ENCODE peak calls at places on chromosomes 11 and 22, in four cellular contexts. One of them, this sample, is unnamed.

GRCh38 chr11:43582837-43583462 is 97.6 kb upstream of the HSD17B12 start:
- DNase-seq in K562: no peak
- DNase-seq in H1: no peak
- DNase-seq in HepG2: no peak
- DNase-seq in this sample: no peak

GRCh38 chr11:112401036-112401769 is 140.5 kb upstream of the PLET1 start:
- DNase-seq in K562: no peak
- DNase-seq in H1: no peak
- DNase-seq in HepG2: no peak
- DNase-seq in this sample: no peak

GRCh38 chr11:1231396-1232327 is 8.8 kb downstream of the MUC5B start:
- DNase-seq in K562: peak
- DNase-seq in H1: no peak
- DNase-seq in HepG2: no peak
- DNase-seq in this sample: no peak

GRCh38 chr11:123063396-123064267 is 1.7 kb upstream of the HSPA8 start:
- DNase-seq in K562: no peak
- DNase-seq in H1: no peak
- DNase-seq in HepG2: peak
- DNase-seq in this sample: peak

GRCh38 chr11:69483696-69484426 is 2.4 kb downstream of the LINC01488 start:
- DNase-seq in K562: no peak
- DNase-seq in H1: no peak
- DNase-seq in HepG2: no peak
- DNase-seq in this sample: no peak

GRCh38 chr11:116418388-116419041 is 354.3 kb downstream of the BUD13 start:
- DNase-seq in K562: no peak
- DNase-seq in H1: no peak
- DNase-seq in HepG2: no peak
- DNase-seq in this sample: no peak

GRCh38 chr11:130418756-130419155 is 9.7 kb downstream of the ADAMTS8 start:
- DNase-seq in K562: no peak
- DNase-seq in H1: no peak
- DNase-seq in HepG2: no peak
- DNase-seq in this sample: no peak

GRCh38 chr11:86182976-86183584 is 61.5 kb upstream of the EED start:
- DNase-seq in K562: peak
- DNase-seq in H1: no peak
- DNase-seq in HepG2: no peak
- DNase-seq in this sample: peak

GRCh38 chr11:121031167-121031566 is 7.3 kb downstream of the TBCEL start:
- DNase-seq in K562: no peak
- DNase-seq in H1: no peak
- DNase-seq in HepG2: no peak
- DNase-seq in this sample: no peak

GRCh38 chr11:61725632-61726280 is 26.7 kb upstream of the MYRF start:
- DNase-seq in K562: no peak
- DNase-seq in H1: no peak
- DNase-seq in HepG2: no peak
- DNase-seq in this sample: no peak

GRCh38 chr11:110715541-110715940 is 3.3 kb upstream of the ARHGAP20 start:
- DNase-seq in K562: no peak
- DNase-seq in H1: no peak
- DNase-seq in HepG2: no peak
- DNase-seq in this sample: no peak

GRCh38 chr11:8011981-8012444 is 24.9 kb downstream of the EIF3F start:
- DNase-seq in K562: no peak
- DNase-seq in H1: no peak
- DNase-seq in HepG2: no peak
- DNase-seq in this sample: no peak

DNA sequence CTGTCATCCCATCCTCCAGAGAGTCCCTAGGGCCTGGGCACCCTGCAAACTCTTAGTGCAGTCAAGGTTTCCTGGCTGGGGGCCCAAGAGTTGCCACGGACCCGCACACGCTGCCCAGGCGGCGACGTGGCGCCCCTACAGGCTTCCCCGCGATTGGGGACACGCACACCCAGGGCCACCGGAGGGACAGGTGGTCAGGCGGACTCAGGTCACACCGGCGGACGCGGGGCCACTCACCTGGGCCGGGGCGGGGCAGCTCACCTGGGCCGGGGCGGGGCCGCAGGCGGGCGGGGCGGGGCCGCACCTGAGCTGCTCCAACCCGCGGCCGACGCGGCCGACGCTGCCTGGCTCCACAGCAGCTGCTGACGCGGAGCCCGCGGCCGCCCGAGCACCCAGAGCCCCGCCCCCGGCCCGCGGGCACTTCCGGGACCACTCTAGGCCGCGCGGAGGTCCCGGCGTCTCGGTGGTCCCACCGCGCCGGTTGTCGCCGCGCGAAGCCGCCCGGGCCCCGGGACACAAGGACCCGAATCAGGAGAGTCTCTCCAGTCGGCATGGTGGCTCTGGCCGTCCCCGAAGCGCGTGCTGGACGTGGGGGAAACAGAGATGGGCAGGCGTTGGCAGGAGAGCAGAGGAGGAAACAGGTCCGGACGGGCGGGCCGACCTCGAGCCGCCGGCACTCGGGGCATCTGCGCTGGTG is at the start of gene ZNF70:
- DNase-seq in K562: peak
- DNase-seq in H1: no peak
- DNase-seq in HepG2: peak
- DNase-seq in this sample: peak
- TF ChIP-seq RNF2 in K562: peak
- TF ChIP-seq RNF2 in H1: no peak
- TF ChIP-seq RNF2 in HepG2: peak
- TF ChIP-seq RNF2 in this sample: no peak

DNA sequence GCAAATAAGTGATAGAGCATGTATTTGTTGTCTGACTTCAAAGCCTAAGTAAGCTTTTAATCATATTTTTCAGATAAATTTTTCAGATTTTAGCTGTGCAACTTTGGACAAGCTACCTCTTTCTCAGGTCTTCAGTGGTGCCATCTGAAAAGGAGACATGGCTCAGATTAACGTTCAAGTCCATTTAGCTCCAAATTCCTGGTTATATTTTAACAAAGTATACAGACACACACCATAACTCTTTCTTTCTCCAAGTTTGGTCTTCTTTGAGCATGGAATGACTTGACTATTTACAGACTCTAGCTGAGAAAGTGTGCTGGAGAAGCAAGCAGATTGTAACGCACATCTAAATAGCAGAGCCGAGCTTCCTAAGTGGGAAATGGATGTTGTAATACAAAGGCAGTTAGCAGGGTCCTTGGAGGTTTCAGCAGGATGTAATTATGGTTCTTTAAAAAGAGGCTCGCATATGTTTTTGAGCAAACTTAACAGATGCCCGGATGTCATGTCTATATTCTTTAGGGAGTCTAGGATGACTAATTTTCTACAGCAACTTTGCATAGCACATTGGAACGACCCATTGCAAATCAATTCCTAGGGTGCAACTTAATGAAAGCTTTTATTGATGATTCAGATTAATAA is 128.1 kb upstream of the E2F8 start:
- DNase-seq in K562: no peak
- DNase-seq in H1: no peak
- DNase-seq in HepG2: no peak
- DNase-seq in this sample: no peak
- TF ChIP-seq MAX in K562: no peak
- TF ChIP-seq MAX in H1: no peak
- TF ChIP-seq MAX in HepG2: no peak
- TF ChIP-seq MAX in this sample: no peak

DNA sequence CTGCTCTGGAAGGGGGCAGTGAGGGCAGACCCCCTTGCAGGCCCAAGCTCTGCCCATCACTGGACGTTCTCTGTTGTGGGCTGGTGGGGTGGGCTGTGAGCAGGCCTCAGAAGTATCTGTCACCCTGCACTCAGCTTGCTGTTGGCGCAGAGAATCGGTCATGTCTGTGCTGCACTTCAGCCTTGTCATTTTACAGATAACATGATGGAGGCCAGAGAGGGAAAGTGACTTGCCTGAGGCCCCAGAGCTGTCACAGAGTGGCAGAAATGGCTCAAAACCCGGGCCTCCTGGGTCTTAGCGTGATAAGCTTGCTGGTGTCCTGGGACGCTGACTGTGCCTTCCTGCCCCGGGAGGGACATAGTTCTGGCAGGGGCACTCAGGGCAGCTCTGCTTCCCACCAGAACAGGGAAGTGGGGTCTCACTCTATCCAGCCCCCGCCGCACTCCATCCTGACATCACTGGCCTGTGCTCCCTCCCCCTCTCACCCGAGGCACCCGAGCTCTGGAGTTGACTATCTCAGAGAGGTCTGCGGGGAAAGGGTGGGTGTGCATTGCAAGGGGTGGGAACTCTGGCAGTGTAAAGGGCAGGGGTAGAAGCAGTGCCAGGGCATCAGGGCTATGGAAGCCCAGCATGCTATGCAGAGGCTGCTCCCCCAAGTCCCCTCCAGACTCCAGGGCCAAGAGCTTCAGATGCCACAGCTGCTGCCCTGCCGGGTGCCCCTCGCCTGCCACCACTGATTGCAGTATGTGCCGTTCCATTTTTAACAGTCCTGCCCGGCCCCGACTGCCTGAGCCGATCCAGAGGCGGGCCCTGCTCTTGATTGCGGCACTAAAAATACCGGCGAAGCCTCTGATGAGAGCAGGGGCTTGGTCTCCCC is 50.4 kb upstream of the NECTIN1 start:
- DNase-seq in K562: no peak
- DNase-seq in H1: no peak
- DNase-seq in HepG2: no peak
- DNase-seq in this sample: no peak
- TF ChIP-seq RNF2 in K562: no peak
- TF ChIP-seq RNF2 in H1: no peak
- TF ChIP-seq RNF2 in HepG2: no peak
- TF ChIP-seq RNF2 in this sample: no peak

GRCh38 chr11:64385953-64386704 is 27.2 kb downstream of the RPS6KA4 start:
- DNase-seq in K562: no peak
- DNase-seq in H1: no peak
- DNase-seq in HepG2: peak
- DNase-seq in this sample: no peak
- TF ChIP-seq MAX in K562: no peak
- TF ChIP-seq MAX in H1: no peak
- TF ChIP-seq MAX in HepG2: no peak
- TF ChIP-seq MAX in this sample: no peak

This sample was measured in A549.